ENCODE peak calls at places on chromosome 18, in four cellular contexts. O is SK-N-SH, N is K562, Q is GM12878. F is an unnamed sample.

GRCh38 chr18:48300463-48300961 is 108.7 kb downstream of the ZBTB7C start:
- DNase-seq in O (no peak), N (peak), Q (no peak), F (peak)

GRCh38 chr18:55833543-55833942 is 245.6 kb upstream of the TCF4 start:
- DNase-seq in O (no peak), N (no peak), Q (no peak), F (no peak)

GRCh38 chr18:38576915-38577314 is 1011.3 kb upstream of the CELF4 start:
- DNase-seq in N (no peak), O (no peak), Q (no peak), F (no peak)

GRCh38 chr18:62331581-62332436 is 6.7 kb downstream of the TNFRSF11A start:
- DNase-seq in O (no peak), Q (no peak), N (no peak), F (no peak)

GRCh38 chr18:79496237-79496977 is 100.7 kb downstream of the NFATC1 start:
- DNase-seq in N (no peak), Q (no peak), O (no peak), F (no peak)

GRCh38 chr18:48885266-48885950 is 65.4 kb downstream of the SMAD7 start:
- DNase-seq in Q (no peak), N (no peak), O (no peak), F (no peak)

GRCh38 chr18:35933982-35934381 is 38.5 kb upstream of the RMP24 start:
- DNase-seq in N (no peak), O (no peak), Q (no peak), F (no peak)

GRCh38 chr18:71529708-71530303 is 1014.3 kb downstream of the CBLN2 start:
- DNase-seq in O (no peak), Q (no peak), N (no peak), F (no peak)

GRCh38 chr18:22542400-22542835 is 124.7 kb upstream of the CTAGE1 start:
- DNase-seq in O (no peak), Q (no peak), N (no peak), F (no peak)

GRCh38 chr18:57542126-57542525 is 44.4 kb downstream of the FECH start:
- DNase-seq in N (no peak), Q (no peak), O (no peak), F (no peak)

GRCh38 chr18:43830905-43831304 is 553.6 kb upstream of the SYT4 start:
- DNase-seq in O (no peak), Q (no peak), N (no peak), F (no peak)

GRCh38 chr18:58792086-58792485 is 72.6 kb upstream of the ZNF532 start:
- DNase-seq in Q (peak), N (no peak), O (no peak), F (no peak)

GRCh38 chr18:8962192-8962772 is 140.2 kb upstream of the NDUFV2 start:
- DNase-seq in O (no peak), Q (no peak), N (no peak), F (no peak)

GRCh38 chr18:8958660-8959059 is 143.8 kb upstream of the NDUFV2 start:
- DNase-seq in O (no peak), Q (no peak), N (no peak), F (no peak)

GRCh38 chr18:8960740-8961657 is 141.5 kb upstream of the NDUFV2 start:
- DNase-seq in Q (no peak), O (no peak), N (no peak), F (no peak)

GRCh38 chr18:8957731-8958130 is 144.8 kb upstream of the NDUFV2 start:
- DNase-seq in Q (no peak), O (no peak), N (no peak), F (no peak)

GRCh38 chr18:8959551-8960135 is 142.9 kb upstream of the NDUFV2 start:
- DNase-seq in Q (no peak), O (no peak), N (no peak), F (no peak)
- TF ChIP-seq USF1 in Q (no peak), O (no peak), N (no peak), F (no peak)

GRCh38 chr18:65754121-65754520 is 3.3 kb downstream of the CDH7 start:
- DNase-seq in Q (no peak), N (no peak), O (no peak), F (no peak)
- TF ChIP-seq USF1 in Q (no peak), N (no peak), O (no peak), F (no peak)

DNA sequence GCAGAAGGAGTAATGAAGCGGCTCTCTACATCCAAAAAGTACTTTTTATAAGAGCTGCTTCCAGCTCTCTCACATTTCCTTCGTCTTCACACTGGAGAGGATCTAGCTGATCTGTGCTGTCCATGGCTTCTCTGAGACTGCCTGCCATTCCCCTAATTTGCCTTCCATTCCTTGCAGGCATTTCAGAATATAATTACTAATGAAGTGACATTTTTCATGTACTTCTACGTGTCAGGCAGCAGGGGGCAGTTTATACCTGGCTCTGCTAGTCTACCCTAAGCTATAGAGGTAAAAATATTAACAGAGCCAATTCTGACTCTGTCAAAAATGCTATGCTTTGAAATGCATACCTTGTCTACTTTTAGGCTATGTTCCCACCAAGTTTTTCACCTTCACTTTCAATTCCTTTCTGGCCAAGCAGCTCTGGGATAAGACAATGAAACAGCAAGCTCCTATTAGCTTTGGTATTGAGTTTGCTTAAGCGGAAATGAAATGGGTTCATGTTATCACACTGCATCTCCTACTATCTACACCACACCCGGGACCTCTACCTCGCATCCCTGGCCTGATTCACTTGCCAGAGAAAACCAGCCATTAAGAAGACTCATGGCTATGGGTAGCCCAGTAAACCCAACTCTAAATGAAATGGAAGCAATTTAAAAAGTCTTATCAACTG is 81.9 kb downstream of the MEP1B start:
- DNase-seq in N (peak), O (peak), Q (no peak), F (peak)
- TF ChIP-seq USF1 in N (no peak), O (no peak), Q (no peak), F (no peak)

GRCh38 chr18:8283901-8284585 is 325.2 kb upstream of the RAB12 start:
- DNase-seq in Q (no peak), O (no peak), N (no peak), F (no peak)
- TF ChIP-seq USF1 in Q (no peak), O (no peak), N (no peak), F (no peak)

GRCh38 chr18:77702686-77703085 is 453.0 kb downstream of the GALR1 start:
- DNase-seq in O (peak), Q (no peak), N (peak), F (peak)
- TF ChIP-seq USF1 in O (no peak), Q (no peak), N (no peak), F (no peak)

DNA sequence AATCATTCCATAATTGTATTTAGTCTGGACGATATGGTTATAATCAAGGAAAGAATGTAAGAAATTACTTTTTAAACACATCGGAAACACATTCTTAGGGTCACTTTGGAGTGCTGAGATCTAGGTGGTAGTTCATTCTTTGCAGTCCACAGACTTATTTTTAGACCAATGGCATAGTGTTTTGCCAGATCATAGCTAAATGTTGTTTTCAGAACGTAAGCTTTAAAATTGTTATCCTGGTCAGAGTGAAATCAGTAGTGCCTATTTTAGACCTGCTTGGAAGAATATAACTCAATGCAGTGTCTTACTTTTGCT is 4.3 kb downstream of the MYL12A start:
- DNase-seq in N (no peak), Q (no peak), O (no peak), F (no peak)
- TF ChIP-seq USF1 in N (no peak), Q (no peak), O (no peak), F (no peak)

DNA sequence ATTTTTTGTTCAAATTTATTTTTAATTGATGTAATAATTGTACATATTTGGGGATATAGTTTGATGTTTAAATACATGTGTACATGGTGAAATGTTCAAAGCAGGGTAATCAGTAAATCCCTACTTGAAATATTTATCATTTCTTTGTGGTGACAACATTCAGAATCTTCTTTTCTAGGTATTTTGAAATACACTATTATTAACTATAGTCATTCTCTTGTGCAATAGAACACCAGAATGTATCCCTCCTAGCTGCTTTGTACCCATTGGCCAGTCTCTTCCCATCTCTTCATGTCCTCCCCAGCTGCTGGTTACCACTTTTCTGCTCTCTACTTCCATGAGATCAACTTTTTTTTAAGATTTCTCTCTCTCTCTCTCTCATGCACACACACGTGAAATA is 126.5 kb downstream of the ZNF407 start:
- DNase-seq in N (no peak), O (no peak), Q (no peak), F (no peak)
- TF ChIP-seq USF1 in N (no peak), O (no peak), Q (no peak), F (no peak)

GRCh38 chr18:45839415-45840395 is 14.2 kb downstream of the SIGLEC15 start:
- DNase-seq in N (peak), O (peak), Q (no peak), F (peak)
- TF ChIP-seq USF1 in N (no peak), O (no peak), Q (no peak), F (no peak)